ENCODE peak calls at places on chromosome 15, in eight cellular contexts. A is progenitor cell of endocrine pancreas, H is brain microvascular endothelial cell, F is testis, E is uterus, S is endodermal cell, P is BJ, M is A549. R is an unnamed sample.

GRCh38 chr15:28975766-28976179 is 90.0 kb downstream of the APBA2 start:
- DNase-seq in S (peak), M (peak), E (no peak), F (peak), H (peak), A (no peak), P (no peak), R (peak)

GRCh38 chr15:60912984-60913697 is 316.0 kb downstream of the RORA start:
- DNase-seq in P (no peak), F (peak), A (no peak), S (no peak), E (no peak), H (no peak), M (no peak), R (no peak)

GRCh38 chr15:51751687-51752683 is 588 bp downstream of the TMOD2 start:
- DNase-seq in P (no peak), A (peak), S (peak), H (no peak), E (peak), F (peak), M (peak), R (peak)

GRCh38 chr15:53746101-53746500 is 13.4 kb downstream of the WDR72 start:
- DNase-seq in F (no peak), M (peak), E (no peak), H (no peak), A (no peak), P (no peak), S (no peak), R (no peak)

GRCh38 chr15:66124626-66125025 is 128.9 kb downstream of the MEGF11 start:
- DNase-seq in H (no peak), F (no peak), A (no peak), S (no peak), E (no peak), P (no peak), M (no peak), R (no peak)

GRCh38 chr15:59371458-59372351 is 966 bp downstream of the MYO1E start:
- DNase-seq in A (peak), E (peak), P (no peak), S (peak), F (peak), M (no peak), H (no peak), R (no peak)

GRCh38 chr15:91853968-91854943 is 748 bp downstream of the SLCO3A1 start:
- DNase-seq in P (no peak), A (peak), M (peak), F (peak), E (peak), S (peak), H (no peak), R (peak)

GRCh38 chr15:90959894-90960293 is 5.2 kb downstream of the RCCD1 start:
- DNase-seq in H (no peak), A (no peak), E (no peak), F (no peak), S (no peak), M (no peak), P (no peak), R (no peak)

GRCh38 chr15:52657338-52657737 is 21.9 kb downstream of the ATOSA start:
- DNase-seq in P (peak), M (no peak), S (no peak), H (peak), F (no peak), A (no peak), E (no peak), R (no peak)

GRCh38 chr15:74133071-74133702 is 2.8 kb downstream of the ISLR2 start:
- DNase-seq in H (no peak), M (no peak), E (no peak), S (peak), F (no peak), P (no peak), A (no peak), R (no peak)
- TF ChIP-seq CTCF in H (peak), M (no peak), E (no peak), S (no peak), F (no peak), P (no peak), A (no peak), R (no peak)

DNA sequence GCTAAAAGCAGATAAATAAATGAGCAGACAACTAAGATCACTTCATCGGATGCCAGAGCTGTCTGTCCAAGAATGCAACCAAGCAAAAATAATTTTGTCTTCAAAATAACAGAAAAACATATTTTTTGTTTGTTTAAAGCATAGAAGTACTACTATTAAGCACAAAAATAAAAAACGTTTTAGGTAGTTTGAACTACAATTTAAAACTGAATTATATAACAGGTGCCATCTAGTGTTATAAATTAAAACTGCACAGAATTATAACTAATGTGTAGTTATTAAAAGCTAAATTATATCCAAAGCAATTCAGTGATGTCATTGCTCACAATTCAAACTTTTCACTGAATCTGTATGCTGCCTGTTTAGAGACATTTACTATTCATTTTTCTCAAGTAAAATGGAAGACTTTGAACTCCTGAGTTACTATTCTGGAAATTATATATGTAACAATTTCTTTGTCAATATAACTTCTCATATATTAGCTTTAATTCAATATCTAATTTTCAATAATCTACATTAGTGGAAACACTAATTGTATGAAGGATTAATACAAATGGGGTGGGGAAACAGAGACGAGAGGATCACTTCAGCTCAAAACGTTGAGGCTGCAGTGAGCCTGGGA is 29.5 kb downstream of the LINS1 start:
- DNase-seq in M (no peak), P (no peak), F (no peak), S (no peak), H (no peak), A (no peak), E (no peak), R (peak)
- TF ChIP-seq CTCF in M (peak), P (no peak), F (peak), S (peak), H (peak), A (peak), E (peak), R (peak)

DNA sequence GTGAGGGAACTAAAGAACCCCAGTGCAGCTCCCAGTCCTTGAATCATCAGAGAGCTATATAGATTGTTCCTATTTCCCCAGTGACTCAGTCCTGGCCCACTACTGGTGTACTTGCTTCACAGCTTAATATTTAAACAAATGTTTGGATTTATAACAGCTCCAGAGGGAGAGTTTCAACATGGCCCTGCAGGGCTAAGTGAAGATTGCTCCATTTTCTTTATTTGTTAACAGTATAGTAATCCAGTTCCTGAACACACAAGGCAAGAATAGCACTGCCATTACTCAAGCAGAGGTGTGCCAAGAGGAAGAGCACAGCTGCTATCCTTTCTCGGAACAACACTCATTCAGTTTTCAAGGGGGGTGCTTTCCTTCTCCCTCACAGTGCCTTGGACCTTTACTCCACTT is 6.5 kb downstream of the SQOR start:
- DNase-seq in H (peak), E (peak), F (no peak), P (peak), M (peak), S (no peak), A (no peak), R (peak)
- TF ChIP-seq CTCF in H (peak), E (peak), F (no peak), P (peak), M (no peak), S (no peak), A (no peak), R (peak)

DNA sequence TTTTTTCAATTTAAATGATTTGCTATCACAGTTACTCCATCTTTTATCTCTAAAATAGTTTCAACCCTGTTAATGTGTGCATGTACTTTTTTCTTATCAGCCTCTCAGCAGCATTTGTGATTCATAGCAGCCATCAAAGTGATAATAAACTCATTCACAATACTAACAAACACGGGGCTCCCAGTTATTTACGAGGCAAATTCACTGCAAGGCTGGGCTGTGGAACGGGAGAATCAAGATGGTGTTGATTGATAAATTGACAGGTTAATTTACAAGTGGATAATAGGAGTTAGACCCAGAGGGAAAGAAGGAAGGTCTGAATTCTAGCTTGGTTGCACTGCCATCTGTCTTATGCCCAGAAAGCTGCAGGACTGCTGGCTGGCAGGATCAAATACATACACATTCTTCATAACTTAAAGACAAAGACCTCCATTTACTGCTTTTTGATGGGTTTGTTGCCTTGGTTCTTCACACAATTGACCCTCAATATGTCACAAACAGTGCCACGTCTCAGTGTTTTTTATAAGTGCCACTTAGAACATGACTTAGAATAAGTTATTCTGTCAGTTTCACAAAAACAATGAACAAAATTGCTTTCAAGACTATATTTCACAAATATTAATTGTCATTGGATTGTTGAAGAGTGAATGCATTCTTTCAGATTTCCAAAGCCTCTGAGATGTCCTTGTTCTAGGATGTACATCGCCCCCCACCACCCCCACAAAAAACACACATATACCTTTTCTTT is 562.8 kb downstream of the NR2F2 start:
- DNase-seq in M (peak), F (peak), E (no peak), P (no peak), S (peak), A (no peak), H (peak), R (peak)
- TF ChIP-seq CTCF in M (peak), F (peak), E (peak), P (no peak), S (peak), A (peak), H (peak), R (peak)

R was measured in cardiac muscle cell.